ENCODE peak calls at places on chromosomes 16 and 17, in nine cellular contexts. Z is kidney, X is hypothalamus, D is GOT3, I is NCI-H1417, Y is breast epithelium, C is T47D, N is GM12878, W is anterior cingulate cortex. S is an unnamed sample.
A peak's percentile ranks its signal among the peaks of the same experiment; 100 is the strongest.

GRCh38 chr17:82846061-82846691 is 6.4 kb upstream of the ZNF750 start:
- DNase-seq in Z (peak; percentile 68), X (no peak), W (no peak), D (no peak), C (no peak), I (no peak), N (no peak), Y (no peak), S (no peak)

GRCh38 chr16:77469639-77470038 is 34.8 kb upstream of the ADAMTS18 start:
- DNase-seq in N (no peak), W (no peak), D (no peak), Y (no peak), I (no peak), X (no peak), C (no peak), Z (no peak), S (no peak)

GRCh38 chr17:28759296-28759865 is 15.6 kb downstream of the TRAF4 start:
- DNase-seq in X (no peak), N (no peak), D (no peak), I (no peak), Y (no peak), Z (peak; percentile 69), C (no peak), W (no peak), S (no peak)

GRCh38 chr17:65698381-65699061 is 137.1 kb upstream of the AXIN2 start:
- DNase-seq in Z (no peak), C (no peak), D (no peak), Y (no peak), W (no peak), N (no peak), X (no peak), I (no peak), S (no peak)

GRCh38 chr16:68844211-68844564 is 857 bp downstream of the TANGO6 start:
- DNase-seq in X (no peak), Y (no peak), Z (no peak), I (no peak), W (no peak), D (no peak), C (peak; percentile 9), N (peak; percentile 1), S (no peak)

GRCh38 chr17:75549246-75550138 is 24.0 kb downstream of the LLGL2 start:
- DNase-seq in D (no peak), X (no peak), Y (peak; percentile 88), W (no peak), I (peak; percentile 83), C (peak; percentile 95), N (no peak), Z (peak; percentile 95), S (no peak)

GRCh38 chr17:65593870-65594584 is 32.6 kb upstream of the AXIN2 start:
- DNase-seq in Y (no peak), W (no peak), D (no peak), X (no peak), Z (no peak), N (no peak), C (no peak), I (no peak), S (no peak)

GRCh38 chr16:10754941-10755340 is 11.3 kb downstream of the NUBP1 start:
- DNase-seq in W (no peak), D (no peak), Z (no peak), N (no peak), I (no peak), Y (no peak), C (no peak), X (no peak), S (no peak)

GRCh38 chr16:11955713-11956123 is 9.3 kb upstream of the TNFRSF17 start:
- DNase-seq in C (no peak), D (peak; percentile 44), X (no peak), Y (no peak), W (no peak), N (no peak), Z (no peak), I (no peak), S (no peak)

GRCh38 chr17:63178530-63178929 is 212.5 kb downstream of the TANC2 start:
- DNase-seq in D (no peak), Z (no peak), Y (no peak), X (no peak), W (no peak), N (no peak), I (no peak), C (no peak), S (no peak)

GRCh38 chr17:67139784-67140665 is 95.7 kb downstream of the CACNG1 start:
- DNase-seq in W (no peak), D (no peak), I (no peak), C (no peak), Y (no peak), N (no peak), Z (no peak), X (no peak), S (peak; percentile 35)

GRCh38 chr16:87791295-87792204 is 25.8 kb upstream of the KLHDC4 start:
- DNase-seq in N (no peak), X (peak; percentile 8), I (no peak), C (no peak), D (no peak), Y (no peak), Z (no peak), W (peak; percentile 71), S (no peak)

GRCh38 chr16:69328854-69329316 is 1.5 kb downstream of the PDF start:
- DNase-seq in I (no peak), Y (no peak), W (no peak), C (peak; percentile 29), X (no peak), N (no peak), D (no peak), Z (peak; percentile 41), S (no peak)

GRCh38 chr17:80695979-80696378 is 151.3 kb downstream of the RPTOR start:
- DNase-seq in W (no peak), C (no peak), I (peak; percentile 52), N (no peak), D (no peak), Z (no peak), Y (no peak), X (no peak), S (no peak)

GRCh38 chr16:50821586-50821985 is 79.7 kb downstream of the CYLD start:
- DNase-seq in N (no peak), D (no peak), I (no peak), C (peak; percentile 31), Z (no peak), W (no peak), Y (no peak), X (no peak), S (no peak)

GRCh38 chr16:3101018-3101840 is 2.1 kb upstream of the ZSCAN10 start:
- DNase-seq in D (no peak), I (peak; percentile 20), C (peak; percentile 73), Z (peak; percentile 11), X (no peak), Y (no peak), N (no peak), W (no peak), S (no peak)

GRCh38 chr17:69388791-69389442 is 25.6 kb upstream of the MAP2K6 start:
- DNase-seq in N (no peak), Y (no peak), C (no peak), D (no peak), I (no peak), W (no peak), X (no peak), Z (no peak), S (no peak)

GRCh38 chr17:78185981-78186688 is 717 bp downstream of the TK1 start:
- DNase-seq in Y (no peak), D (no peak), X (no peak), C (peak; percentile 82), I (no peak), W (no peak), N (no peak), Z (no peak), S (no peak)

GRCh38 chr16:17257426-17257825 is 213.3 kb downstream of the XYLT1 start:
- DNase-seq in W (no peak), Z (no peak), C (no peak), Y (no peak), I (no peak), N (no peak), X (no peak), D (no peak), S (no peak)

GRCh38 chr17:12386240-12386639 is 279.4 kb upstream of the MYOCD start:
- DNase-seq in X (no peak), Z (no peak), I (no peak), Y (no peak), D (no peak), C (no peak), W (no peak), N (no peak), S (no peak)

GRCh38 chr16:68275611-68276191 is 11.4 kb downstream of the SLC7A6 start:
- DNase-seq in Z (no peak), N (peak; percentile 96), W (no peak), C (peak; percentile 60), D (no peak), Y (no peak), X (no peak), I (peak; percentile 58), S (no peak)

GRCh38 chr16:30115238-30115637 is 1.9 kb upstream of the GDPD3 start:
- DNase-seq in D (no peak), I (no peak), X (no peak), Z (no peak), N (no peak), W (no peak), C (no peak), Y (no peak), S (no peak)

GRCh38 chr16:73232555-73233422 is 184.9 kb upstream of the ZFHX3 start:
- DNase-seq in I (no peak), Z (no peak), N (no peak), X (no peak), W (no peak), Y (no peak), C (no peak), D (no peak), S (peak; percentile 27)

GRCh38 chr16:75111514-75112280 is 4.9 kb downstream of the LDHD start:
- DNase-seq in W (no peak), X (no peak), C (no peak), Z (no peak), N (no peak), I (no peak), D (no peak), Y (no peak), S (no peak)

GRCh38 chr16:27305342-27305741 is 8.4 kb upstream of the IL4R start:
- DNase-seq in W (no peak), C (no peak), N (no peak), I (no peak), Z (no peak), X (no peak), D (no peak), Y (no peak), S (no peak)

GRCh38 chr17:36148559-36149295 is 27.7 kb downstream of the TBC1D3B start:
- DNase-seq in C (peak; percentile 70), X (peak; percentile 3), I (peak; percentile 48), Z (no peak), N (peak; percentile 57), W (peak; percentile 8), Y (peak; percentile 39), D (no peak), S (no peak)

GRCh38 chr17:16415031-16415924 is at the start of gene TRPV2:
- DNase-seq in X (no peak), I (no peak), D (no peak), C (peak; percentile 27), W (no peak), N (peak; percentile 60), Y (no peak), Z (no peak), S (no peak)

GRCh38 chr16:88943741-88944140 is 33.3 kb downstream of the CBFA2T3 start:
- DNase-seq in Y (no peak), W (no peak), Z (no peak), C (no peak), N (no peak), I (no peak), D (no peak), X (no peak), S (no peak)

GRCh38 chr17:82863941-82864720 is 24.3 kb upstream of the ZNF750 start:
- DNase-seq in Y (peak; percentile 47), W (no peak), X (no peak), D (no peak), C (no peak), Z (no peak), N (peak; percentile 97), I (peak; percentile 80), S (no peak)

GRCh38 chr17:62670202-62670821 is 42.8 kb downstream of the MRC2 start:
- DNase-seq in W (no peak), N (no peak), Y (peak; percentile 90), D (no peak), C (no peak), X (no peak), I (no peak), Z (peak; percentile 53), S (no peak)

GRCh38 chr17:43768382-43768781 is 9.8 kb upstream of the SOST start:
- DNase-seq in Y (peak; percentile 45), Z (no peak), N (no peak), W (no peak), C (no peak), D (no peak), I (no peak), X (no peak), S (no peak)